ENCODE peak calls at places on chromosomes 13 and 19, in four cellular contexts. F is NCI-H510A treated with DMSO at 0.1 percent for 48 hours, R is AG08396, G is T-helper 2 cell. A is an unnamed sample.

GRCh38 chr19:40623403-40624239 is 22.5 kb downstream of the LTBP4 start:
- DNase-seq in G (no peak), R (no peak), F (peak; percentile 88), A (no peak)

GRCh38 chr13:114019367-114019766 is 45.5 kb upstream of the C13orf46 start:
- DNase-seq in G (no peak), F (no peak), R (peak; percentile 73), A (no peak)

GRCh38 chr13:53788286-53788685 is 759.7 kb downstream of the OLFM4 start:
- DNase-seq in G (no peak), F (no peak), R (no peak), A (no peak)

GRCh38 chr19:13132471-13133166 is 14.6 kb downstream of the NACC1 start:
- DNase-seq in R (peak; percentile 79), G (peak; percentile 96), F (no peak), A (peak; percentile 34)

GRCh38 chr13:70183041-70183440 is 74.8 kb upstream of the KLHL1 start:
- DNase-seq in F (no peak), R (no peak), G (no peak), A (no peak)

GRCh38 chr13:41756198-41756885 is 204.6 kb downstream of the VWA8 start:
- DNase-seq in G (no peak), R (no peak), F (no peak), A (no peak)

GRCh38 chr19:43625918-43626579 is 6.6 kb upstream of the ZNF428 start:
- DNase-seq in R (no peak), G (no peak), F (no peak), A (no peak)

GRCh38 chr19:19500975-19501644 is 14.2 kb downstream of the TSSK6 start:
- DNase-seq in R (no peak), F (no peak), G (no peak), A (no peak)

GRCh38 chr19:14795078-14795721 is 16.8 kb upstream of the ADGRE2 start:
- DNase-seq in R (no peak), F (no peak), G (no peak), A (no peak)

GRCh38 chr13:62243146-62243545 is 827.5 kb upstream of the PCDH20 start:
- DNase-seq in R (no peak), G (no peak), F (no peak), A (no peak)

GRCh38 chr13:111181977-111182376 is 66.9 kb downstream of the ARHGEF7 start:
- DNase-seq in G (no peak), F (no peak), R (no peak), A (no peak)

GRCh38 chr19:19120308-19121156 is 17.7 kb downstream of the TMEM161A start:
- DNase-seq in G (peak; percentile 51), R (peak; percentile 63), F (no peak), A (no peak)

GRCh38 chr19:36417752-36418286 is 625 bp downstream of the ZFP82 start:
- DNase-seq in R (no peak), F (no peak), G (no peak), A (no peak)

GRCh38 chr19:20858218-20858617 is 64.8 kb upstream of the ZNF85 start:
- DNase-seq in G (no peak), R (no peak), F (no peak), A (peak; percentile 10)

GRCh38 chr13:44853641-44854040 is 135.6 kb downstream of the NUFIP1 start:
- DNase-seq in R (no peak), G (no peak), F (peak; percentile 13), A (no peak)

GRCh38 chr13:87259479-87260083 is 411.6 kb upstream of the SLITRK5 start:
- DNase-seq in R (peak; percentile 3), G (no peak), F (no peak), A (no peak)

GRCh38 chr19:8518536-8518935 is 4.6 kb upstream of the ZNF414 start:
- DNase-seq in F (no peak), R (no peak), G (no peak), A (no peak)

GRCh38 chr19:1261863-1262686 is 7.1 kb upstream of the CIRBP start:
- DNase-seq in G (no peak), F (peak; percentile 13), R (no peak), A (no peak)

GRCh38 chr13:68851026-68851425 is 1256.6 kb upstream of the ATXN8OS start:
- DNase-seq in R (no peak), G (no peak), F (peak; percentile 4), A (no peak)

GRCh38 chr13:75860935-75861334 is 224.8 kb downstream of the LMO7 start:
- DNase-seq in R (no peak), F (no peak), G (no peak), A (no peak)

GRCh38 chr19:45471866-45472556 is 4.2 kb downstream of the FOSB start:
- DNase-seq in F (no peak), R (no peak), G (no peak), A (no peak)

GRCh38 chr19:39398297-39398864 is 7.2 kb downstream of the MED29 start:
- DNase-seq in R (peak; percentile 75), G (peak; percentile 83), F (no peak), A (no peak)

GRCh38 chr13:114024603-114025431 is 50.9 kb upstream of the C13orf46 start:
- DNase-seq in R (no peak), F (no peak), G (no peak), A (no peak)

GRCh38 chr19:38362076-38362945 is 12.1 kb upstream of the PSMD8 start:
- DNase-seq in G (peak; percentile 84), R (peak; percentile 87), F (peak; percentile 79), A (peak; percentile 78)